ENCODE peak calls at places on chromosomes 2 and 18, in nine cellular contexts. G is AG10803, W is NCI-H2081, Y is trophoblast cell, D is cerebellar cortex, X is WTC11, B is HepG2, A is K562, R is H4. U is an unnamed sample.

GRCh38 chr2:239308696-239309397 is 92.0 kb downstream of the HDAC4 start:
- DNase-seq in G (peak), W (no peak), Y (no peak), D (no peak), X (no peak), B (no peak), A (no peak), R (no peak), U (no peak)

GRCh38 chr2:98448441-98449145 is 3.9 kb downstream of the INPP4A start:
- DNase-seq in G (no peak), W (no peak), Y (no peak), D (no peak), X (no peak), B (no peak), A (no peak), R (no peak), U (no peak)

GRCh38 chr18:55012041-55012440 is 52.8 kb upstream of the CCDC68 start:
- DNase-seq in G (peak), W (no peak), Y (peak), D (no peak), X (no peak), B (no peak), A (no peak), R (no peak), U (no peak)

GRCh38 chr2:168687314-168687713 is 115.1 kb upstream of the NOSTRIN start:
- DNase-seq in G (peak), W (no peak), Y (no peak), D (peak), X (no peak), B (no peak), A (no peak), R (no peak), U (no peak)

GRCh38 chr2:204731996-204732395 is 186.7 kb downstream of the PARD3B start:
- DNase-seq in G (peak), W (no peak), Y (no peak), D (no peak), X (no peak), B (no peak), A (no peak), R (no peak), U (no peak)

GRCh38 chr2:10331702-10332401 is 29.1 kb downstream of the HPCAL1 start:
- DNase-seq in G (no peak), W (no peak), Y (no peak), D (no peak), X (no peak), B (no peak), A (peak), R (no peak), U (peak)

GRCh38 chr18:51321696-51322095 is 124.2 kb upstream of the MEX3C start:
- DNase-seq in G (no peak), W (no peak), Y (peak), D (no peak), X (no peak), B (no peak), A (no peak), R (no peak), U (no peak)

GRCh38 chr2:120134263-120134662 is 88.9 kb downstream of the TMEM185B start:
- DNase-seq in G (peak), W (no peak), Y (no peak), D (no peak), X (peak), B (peak), A (no peak), R (peak), U (no peak)

GRCh38 chr2:127361929-127362328 is 25.8 kb downstream of the MAP3K2 start:
- DNase-seq in G (no peak), W (no peak), Y (no peak), D (no peak), X (no peak), B (no peak), A (no peak), R (no peak), U (no peak)

GRCh38 chr2:28904295-28904694 is 9.8 kb downstream of the WDR43 start:
- DNase-seq in G (peak), W (no peak), Y (peak), D (no peak), X (no peak), B (peak), A (no peak), R (peak), U (no peak)

GRCh38 chr2:231169475-231169874 is 29.0 kb upstream of the ARMC9 start:
- DNase-seq in G (peak), W (no peak), Y (no peak), D (no peak), X (no peak), B (no peak), A (no peak), R (no peak), U (no peak)

GRCh38 chr2:43464546-43464945 is 131.3 kb downstream of the THADA start:
- DNase-seq in G (peak), W (no peak), Y (no peak), D (no peak), X (no peak), B (no peak), A (no peak), R (no peak), U (peak)

GRCh38 chr2:145016711-145017110 is 496.8 kb upstream of the ZEB2 start:
- DNase-seq in G (no peak), W (no peak), Y (no peak), D (no peak), X (no peak), B (no peak), A (no peak), R (no peak), U (no peak)

GRCh38 chr2:199868431-199869226 is 17.6 kb upstream of the FTCDNL1 start:
- DNase-seq in G (no peak), W (no peak), Y (no peak), D (no peak), X (no peak), B (no peak), A (no peak), R (no peak), U (no peak)

GRCh38 chr18:48796491-48797205 is 154.1 kb downstream of the SMAD7 start:
- DNase-seq in G (no peak), W (no peak), Y (no peak), D (no peak), X (no peak), B (no peak), A (no peak), R (no peak), U (no peak)

GRCh38 chr2:96887419-96888081 is 17.7 kb upstream of the SEMA4C start:
- DNase-seq in G (no peak), W (no peak), Y (peak), D (peak), X (no peak), B (no peak), A (no peak), R (no peak), U (no peak)

GRCh38 chr2:193966590-193966989 is 1690.4 kb upstream of the SLC39A10 start:
- DNase-seq in G (peak), W (no peak), Y (no peak), D (no peak), X (no peak), B (no peak), A (no peak), R (peak), U (no peak)

GRCh38 chr2:33441235-33441810 is 35.1 kb upstream of the RASGRP3 start:
- DNase-seq in G (peak), W (peak), Y (peak), D (peak), X (peak), B (peak), A (peak), R (peak), U (no peak)

GRCh38 chr2:113178891-113179290 is 5.1 kb downstream of the PSD4 start:
- DNase-seq in G (no peak), W (no peak), Y (no peak), D (no peak), X (no peak), B (no peak), A (no peak), R (no peak), U (no peak)

GRCh38 chr2:235433860-235434259 is 60.0 kb upstream of the AGAP1 start:
- DNase-seq in G (peak), W (no peak), Y (no peak), D (peak), X (no peak), B (peak), A (peak), R (peak), U (no peak)

GRCh38 chr2:227366861-227367800 is 12.0 kb downstream of the TM4SF20 start:
- DNase-seq in G (peak), W (no peak), Y (peak), D (no peak), X (no peak), B (no peak), A (no peak), R (no peak), U (no peak)

GRCh38 chr2:66507673-66508127 is 72.8 kb downstream of the MEIS1 start:
- DNase-seq in G (no peak), W (no peak), Y (no peak), D (peak), X (peak), B (no peak), A (no peak), R (no peak), U (no peak)

GRCh38 chr2:223123859-223124610 is 72.0 kb downstream of the KCNE4 start:
- DNase-seq in G (peak), W (no peak), Y (no peak), D (no peak), X (no peak), B (no peak), A (no peak), R (no peak), U (no peak)

GRCh38 chr2:158953926-158954763 is 14.3 kb upstream of the TANC1 start:
- DNase-seq in G (peak), W (peak), Y (no peak), D (peak), X (no peak), B (peak), A (no peak), R (peak), U (peak)

GRCh38 chr2:225668606-225669266 is 269.2 kb downstream of the NYAP2 start:
- DNase-seq in G (peak), W (peak), Y (peak), D (peak), X (no peak), B (peak), A (peak), R (peak), U (no peak)

GRCh38 chr2:215881582-215881981 is 131.8 kb downstream of the MREG start:
- DNase-seq in G (no peak), W (no peak), Y (no peak), D (no peak), X (no peak), B (no peak), A (no peak), R (no peak), U (no peak)

GRCh38 chr2:43013821-43014345 is 212.5 kb downstream of the ZFP36L2 start:
- DNase-seq in G (no peak), W (no peak), Y (no peak), D (no peak), X (no peak), B (no peak), A (no peak), R (no peak), U (no peak)

GRCh38 chr18:23277399-23277798 is 142.1 kb downstream of the CABLES1 start:
- DNase-seq in G (no peak), W (no peak), Y (no peak), D (no peak), X (no peak), B (no peak), A (no peak), R (no peak), U (no peak)

GRCh38 chr2:3184167-3184566 is 193.5 kb downstream of the EIPR1 start:
- DNase-seq in G (no peak), W (no peak), Y (no peak), D (no peak), X (no peak), B (no peak), A (no peak), R (no peak), U (no peak)

GRCh38 chr18:959854-960253 is 55.2 kb downstream of the ADCYAP1 start:
- DNase-seq in G (no peak), W (no peak), Y (no peak), D (no peak), X (no peak), B (no peak), A (no peak), R (no peak), U (no peak)